ENCODE peak calls at places on chromosomes 1 and 21, in six cellular contexts. T, S, K, H, W and Y are unnamed samples.
A peak's percentile ranks its signal among the peaks of the same experiment; 100 is the strongest.

GRCh38 chr1:116262207-116262994 is 110.6 kb upstream of the ATP1A1 start:
- DNase-seq in T (no peak), S (no peak), K (no peak), H (no peak), W (no peak), Y (no peak)

GRCh38 chr1:22275211-22275610 is 132.3 kb upstream of the WNT4 start:
- DNase-seq in T (no peak), S (no peak), K (no peak), H (no peak), W (no peak), Y (peak; percentile 45)

GRCh38 chr1:36956570-36956969 is 77.7 kb downstream of the GRIK3 start:
- DNase-seq in T (peak; percentile 60), S (no peak), K (no peak), H (no peak), W (no peak), Y (no peak)

GRCh38 chr1:39507230-39507928 is 15.9 kb downstream of the BMP8A start:
- DNase-seq in T (peak; percentile 23), S (no peak), K (no peak), H (peak; percentile 58), W (no peak), Y (no peak)

GRCh38 chr1:16046865-16047264 is 3.3 kb downstream of the CLCNKB start:
- DNase-seq in T (no peak), S (peak; percentile 6), K (no peak), H (no peak), W (no peak), Y (peak; percentile 43)

GRCh38 chr1:94863919-94864318 is 43.8 kb downstream of the SLC44A3 start:
- DNase-seq in T (no peak), S (peak; percentile 96), K (peak; percentile 78), H (no peak), W (peak; percentile 83), Y (peak; percentile 82)

GRCh38 chr1:246262281-246262680 is 244.8 kb downstream of the SMYD3 start:
- DNase-seq in T (no peak), S (no peak), K (no peak), H (no peak), W (peak; percentile 27), Y (no peak)

GRCh38 chr1:175273656-175274055 is 81.1 kb upstream of the KIAA0040 start:
- DNase-seq in T (no peak), S (no peak), K (no peak), H (no peak), W (no peak), Y (no peak)

GRCh38 chr1:29548091-29548490 is 311.8 kb downstream of the PTPRU start:
- DNase-seq in T (no peak), S (no peak), K (no peak), H (no peak), W (no peak), Y (no peak)

GRCh38 chr1:208291923-208292711 is 47.9 kb upstream of the PLXNA2 start:
- DNase-seq in T (no peak), S (no peak), K (no peak), H (no peak), W (no peak), Y (peak; percentile 29)

GRCh38 chr1:87515781-87516180 is 187.1 kb downstream of the LMO4 start:
- DNase-seq in T (no peak), S (peak; percentile 86), K (no peak), H (no peak), W (no peak), Y (no peak)

GRCh38 chr1:100834779-100835645 is 59.6 kb downstream of the EXTL2 start:
- DNase-seq in T (peak; percentile 24), S (no peak), K (peak; percentile 29), H (peak; percentile 7), W (peak; percentile 26), Y (no peak)

GRCh38 chr1:244352156-244352830 is 99.4 kb downstream of the ADSS2 start:
- DNase-seq in T (no peak), S (peak; percentile 17), K (no peak), H (no peak), W (no peak), Y (no peak)

GRCh38 chr21:39712976-39713375 is 32.0 kb upstream of the IGSF5 start:
- DNase-seq in T (no peak), S (no peak), K (no peak), H (no peak), W (no peak), Y (no peak)

DNA sequence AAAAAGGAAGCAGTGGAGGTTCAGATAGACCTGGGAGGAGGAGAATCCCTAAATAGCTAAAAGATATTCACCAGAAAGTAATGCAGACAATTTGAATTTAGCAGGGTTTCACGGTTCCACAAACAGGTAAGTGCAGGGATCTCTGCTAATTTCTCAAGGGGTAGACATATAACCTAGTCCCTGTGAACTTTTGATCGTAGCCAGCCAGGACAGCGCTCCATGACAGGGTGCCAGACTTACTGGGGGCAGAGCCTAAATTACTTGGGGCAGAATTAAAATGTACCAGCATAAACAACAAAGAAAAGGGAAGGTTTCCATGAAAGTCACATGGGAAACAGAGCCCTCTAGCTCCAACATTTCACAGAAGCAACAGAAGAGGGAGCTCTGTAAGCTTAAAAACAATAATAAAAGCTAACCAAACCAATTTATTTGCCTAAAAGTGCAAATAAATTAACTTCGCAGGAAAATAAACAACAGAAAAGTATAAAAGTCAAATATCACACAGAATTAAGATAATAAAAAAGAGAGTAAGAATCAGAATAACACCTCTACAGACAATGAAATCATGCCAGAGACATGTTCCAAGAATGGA is 198.3 kb downstream of the DUSP10 start:
- DNase-seq in T (no peak), S (peak; percentile 27), K (peak; percentile 2), H (peak; percentile 21), W (peak; percentile 25), Y (peak; percentile 29)
- TF ChIP-seq CTCF in T (peak; percentile 26), S (peak; percentile 57), K (peak; percentile 60), H (peak; percentile 69), W (peak; percentile 30), Y (peak; percentile 70)

GRCh38 chr1:4175566-4176405 is 275.7 kb upstream of the C1orf174 start:
- DNase-seq in T (no peak), S (no peak), K (no peak), H (no peak), W (no peak), Y (no peak)

GRCh38 chr1:4172659-4173599 is 272.9 kb upstream of the C1orf174 start:
- DNase-seq in T (peak; percentile 84), S (no peak), K (peak; percentile 10), H (peak; percentile 44), W (no peak), Y (no peak)

GRCh38 chr1:4171480-4172450 is 271.7 kb upstream of the C1orf174 start:
- DNase-seq in T (no peak), S (no peak), K (no peak), H (no peak), W (no peak), Y (no peak)

GRCh38 chr1:4174291-4175200 is 274.5 kb upstream of the C1orf174 start:
- DNase-seq in T (no peak), S (no peak), K (no peak), H (peak; percentile 17), W (no peak), Y (no peak)

GRCh38 chr1:4173731-4174130 is 273.7 kb upstream of the C1orf174 start:
- DNase-seq in T (no peak), S (no peak), K (no peak), H (peak; percentile 42), W (no peak), Y (no peak)
- H3K9me3 ChIP-seq in T (no peaks in the 10 kb centered on the region), S (no peaks in the 10 kb centered on the region), K (no peaks in the 10 kb centered on the region), H (no peaks in the 10 kb centered on the region), W (peaks cover 5% of the 10 kb centered on the region), Y (no peaks in the 10 kb centered on the region)

GRCh38 chr1:27940870-27941269 is 6.1 kb downstream of the SMPDL3B start:
- DNase-seq in T (no peak), S (no peak), K (no peak), H (peak; percentile 67), W (no peak), Y (no peak)

GRCh38 chr1:27941671-27942540 is 7.1 kb downstream of the SMPDL3B start:
- DNase-seq in T (no peak), S (no peak), K (no peak), H (no peak), W (no peak), Y (no peak)

GRCh38 chr1:27937524-27937836 is 2.7 kb downstream of the SMPDL3B start:
- DNase-seq in T (no peak), S (no peak), K (no peak), H (no peak), W (no peak), Y (no peak)

GRCh38 chr1:27938488-27938887 is 3.7 kb downstream of the SMPDL3B start:
- DNase-seq in T (no peak), S (no peak), K (no peak), H (no peak), W (no peak), Y (no peak)

GRCh38 chr1:27940297-27940696 is 5.5 kb downstream of the SMPDL3B start:
- DNase-seq in T (peak; percentile 78), S (peak; percentile 10), K (no peak), H (peak; percentile 53), W (peak; percentile 44), Y (no peak)
- H2AFZ ChIP-seq in T (peak overlapping the region; percentile 65), S (no peak overlapping the region), K (no peak overlapping the region), H (no peak overlapping the region), W (peak overlapping the region; percentile 66), Y (no peak overlapping the region)

DNA sequence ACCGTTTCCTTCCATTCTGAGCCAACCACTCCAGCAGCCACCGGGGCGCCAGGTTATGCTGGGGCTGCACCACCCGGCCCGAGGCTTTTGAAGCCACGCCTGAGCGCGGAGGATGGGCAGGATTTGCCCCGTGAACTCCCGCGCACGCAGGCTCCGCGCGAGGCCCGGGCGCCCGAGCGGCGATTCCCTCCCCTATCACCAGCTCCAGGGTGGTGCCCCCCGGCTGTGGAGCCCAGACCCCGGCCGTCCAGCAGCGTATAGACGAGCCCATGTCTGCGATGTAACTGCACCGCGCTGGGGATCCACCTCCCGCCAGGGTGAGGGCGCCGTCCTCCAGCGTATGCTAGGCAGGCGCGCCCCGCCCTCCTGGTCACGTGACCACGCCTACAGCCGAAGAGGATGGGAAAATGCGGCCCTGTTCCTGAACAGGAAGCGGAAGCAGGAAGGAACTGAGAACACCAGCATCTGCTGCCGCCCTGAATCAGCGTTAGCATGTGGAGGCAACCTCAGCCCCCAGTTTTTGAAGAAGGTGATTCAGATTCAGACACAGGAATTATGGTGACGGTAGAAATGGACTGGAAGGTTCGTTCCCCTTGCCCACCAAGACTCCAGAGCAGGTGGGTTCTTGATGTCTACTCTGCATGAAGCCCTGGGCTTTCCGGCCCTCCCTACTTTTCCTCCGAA is 46.0 kb downstream of the VPS26C start:
- DNase-seq in T (peak; percentile 97), S (peak; percentile 87), K (peak; percentile 42), H (peak; percentile 94), W (peak; percentile 93), Y (peak; percentile 83)
- TF ChIP-seq CTCF in T (peak; percentile 77), S (peak; percentile 30), K (peak; percentile 21), H (peak; percentile 31), W (peak; percentile 64), Y (peak; percentile 32)

DNA sequence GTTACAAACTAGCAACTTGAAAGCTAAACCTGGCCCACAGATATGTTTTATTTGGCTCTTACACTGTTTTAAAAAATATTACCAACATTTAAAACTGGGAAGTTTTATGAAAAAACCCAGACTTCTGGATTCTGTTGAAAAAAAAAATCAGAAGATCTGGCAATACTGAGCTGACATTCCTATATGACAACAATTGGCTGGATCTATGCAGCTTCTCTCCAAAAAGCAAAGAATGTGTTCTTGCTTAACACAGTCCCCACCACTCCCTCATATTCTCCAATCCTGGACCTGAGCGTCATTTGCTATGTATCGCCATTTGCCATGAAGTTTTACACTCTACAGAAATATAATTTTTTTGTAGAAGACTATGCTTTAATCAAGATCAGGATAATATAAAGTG is 859.6 kb downstream of the LTN1 start:
- DNase-seq in T (no peak), S (no peak), K (no peak), H (no peak), W (no peak), Y (no peak)
- H3K9me3 ChIP-seq in T (no peaks in the 10 kb centered on the region), S (no peaks in the 10 kb centered on the region), K (no peaks in the 10 kb centered on the region), H (no peaks in the 10 kb centered on the region), W (no peaks in the 10 kb centered on the region), Y (no peaks in the 10 kb centered on the region)